ENCODE peak calls at places on chromosomes 4 and X, in four cellular contexts. Y is HCT116, F is HepG2, I is K562. R is an unnamed sample.

GRCh38 chr4:168882650-168883233 is 127.3 kb downstream of the CBR4 start:
- DNase-seq in Y (no peak), F (peak), I (no peak), R (no peak)

GRCh38 chrX:69097451-69098236 is 67.6 kb downstream of the PJA1 start:
- DNase-seq in Y (no peak), F (no peak), I (no peak), R (no peak)

GRCh38 chr4:73764513-73764912 is 24.1 kb downstream of the CXCL8 start:
- DNase-seq in F (no peak), Y (no peak), I (no peak), R (no peak)

GRCh38 chr4:22634541-22635181 is 58.1 kb upstream of the GBA3 start:
- DNase-seq in F (no peak), I (no peak), Y (no peak), R (no peak)

GRCh38 chr4:105605493-105605892 is 53.1 kb downstream of the ARHGEF38 start:
- DNase-seq in I (no peak), Y (no peak), F (no peak), R (no peak)

GRCh38 chr4:56435748-56436442 is at the start of gene PAICS:
- DNase-seq in F (peak), Y (peak), I (peak), R (peak)

GRCh38 chrX:143601809-143602208 is 34.1 kb downstream of the SLITRK4 start:
- DNase-seq in F (no peak), Y (no peak), I (no peak), R (no peak)

GRCh38 chrX:101740642-101741041 is 81.0 kb upstream of the ARMCX2 start:
- DNase-seq in I (no peak), Y (no peak), F (no peak), R (no peak)

GRCh38 chr4:61638600-61638999 is 438.5 kb downstream of the ADGRL3 start:
- DNase-seq in F (no peak), Y (no peak), I (no peak), R (no peak)

GRCh38 chr4:105191621-105192210 is 45.0 kb downstream of the TET2 start:
- DNase-seq in I (no peak), F (no peak), Y (no peak), R (no peak)

GRCh38 chr4:124854968-124855367 is 142.4 kb upstream of the ANKRD50 start:
- DNase-seq in I (no peak), Y (no peak), F (no peak), R (no peak)

GRCh38 chr4:185473247-185473646 is 1.7 kb upstream of the CCDC110 start:
- DNase-seq in I (no peak), F (no peak), Y (no peak), R (no peak)

GRCh38 chr4:184649971-184650855 is 675 bp downstream of the PRIMPOL start:
- DNase-seq in I (no peak), Y (no peak), F (peak), R (no peak)

GRCh38 chr4:125268065-125268755 is 46.5 kb upstream of the FAT4 start:
- DNase-seq in I (no peak), Y (no peak), F (no peak), R (no peak)

GRCh38 chr4:110270492-110271197 is 72.2 kb upstream of the ELOVL6 start:
- DNase-seq in Y (no peak), I (no peak), F (no peak), R (no peak)

GRCh38 chr4:14620567-14621138 is 381.6 kb upstream of the CPEB2 start:
- DNase-seq in Y (no peak), I (no peak), F (no peak), R (no peak)

GRCh38 chr4:39814403-39815185 is 116.7 kb downstream of the UBE2K start:
- DNase-seq in Y (peak), I (no peak), F (peak), R (no peak)

GRCh38 chr4:140971077-140971792 is 162.0 kb downstream of the RNF150 start:
- DNase-seq in I (no peak), F (no peak), Y (no peak), R (no peak)

GRCh38 chr4:189656551-189657165 is 284.0 kb upstream of the FRG1 start:
- DNase-seq in Y (no peak), I (no peak), F (no peak), R (no peak)

GRCh38 chrX:72255445-72255844 is 16.6 kb upstream of the ERCC6L start:
- DNase-seq in F (no peak), I (no peak), Y (no peak), R (no peak)

GRCh38 chr4:17577660-17578481 is 873 bp downstream of the LAP3 start:
- DNase-seq in Y (no peak), F (no peak), I (no peak), R (no peak)

DNA sequence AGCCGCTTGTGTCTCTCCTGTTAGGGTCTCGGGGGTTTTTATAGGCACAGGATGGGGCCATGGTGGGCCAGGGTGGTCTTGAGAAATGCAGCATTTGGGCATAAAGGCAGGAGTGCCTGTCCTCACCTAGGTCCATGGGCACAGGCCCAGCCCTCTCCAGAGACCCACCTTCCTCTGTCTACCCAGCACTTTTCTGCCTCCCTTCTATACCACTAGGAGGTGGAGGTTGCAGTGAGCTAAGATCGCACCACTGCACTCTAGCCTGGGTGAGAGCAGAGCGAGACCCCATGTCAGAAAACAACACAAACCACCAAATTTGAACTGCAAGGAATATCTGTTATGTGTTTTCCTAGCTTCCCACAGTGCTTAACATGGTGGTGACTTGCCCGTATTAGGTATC is 38.0 kb downstream of the MOB1B start:
- DNase-seq in F (no peak), I (no peak), Y (no peak), R (no peak)
- H3K27ac ChIP-seq in F (no peak), I (no peak), Y (no peak), R (no peak)

GRCh38 chrX:21946925-21947641 is 6.6 kb downstream of the SMS start:
- DNase-seq in I (no peak), F (no peak), Y (no peak), R (no peak)

GRCh38 chrX:21947671-21948070 is 7.2 kb downstream of the SMS start:
- DNase-seq in I (no peak), F (no peak), Y (no peak), R (no peak)

GRCh38 chrX:21940356-21940829 is at the start of gene SMS:
- DNase-seq in Y (no peak), I (peak), F (peak), R (no peak)

GRCh38 chrX:21944136-21944615 is 3.7 kb downstream of the SMS start:
- DNase-seq in I (no peak), Y (no peak), F (no peak), R (no peak)

GRCh38 chrX:21943460-21944135 is 3.1 kb downstream of the SMS start:
- DNase-seq in F (no peak), Y (peak), I (no peak), R (peak)
- TF ChIP-seq TCF7L2 in F (no peak), Y (no peak), I (no peak), R (no peak)

GRCh38 chrX:135629342-135629741 is 84.1 kb upstream of the CT45A1 start:
- DNase-seq in I (no peak), F (no peak), Y (no peak), R (no peak)

DNA sequence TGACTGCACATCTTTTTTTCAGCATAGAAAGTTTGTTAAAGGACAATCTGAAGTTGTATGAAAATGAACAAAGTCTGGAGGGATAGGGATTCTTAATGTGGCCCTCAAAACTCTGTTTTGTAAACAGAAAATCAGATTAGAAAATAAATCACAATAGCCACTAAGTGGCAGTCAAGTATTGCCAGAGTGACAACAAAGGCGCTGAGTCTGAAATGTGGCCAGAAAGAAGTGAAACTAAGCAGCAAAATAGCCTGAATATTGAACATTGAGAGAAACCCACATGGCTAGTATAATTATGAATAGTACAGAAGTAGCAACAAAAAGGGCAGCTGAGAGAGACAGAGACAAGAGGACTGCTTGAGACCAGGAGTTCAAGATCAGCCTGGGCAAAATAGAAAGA is 81.1 kb upstream of the CT45A1 start:
- DNase-seq in Y (no peak), F (no peak), I (no peak), R (no peak)
- TF ChIP-seq CTCF in Y (no peak), F (no peak), I (peak), R (peak)

GRCh38 chr4:8220661-8221446 is 21.8 kb downstream of the SH3TC1 start:
- DNase-seq in F (no peak), Y (no peak), I (no peak), R (no peak)
- H3K27ac ChIP-seq in F (no peak), Y (no peak), I (no peak), R (no peak)

DNA sequence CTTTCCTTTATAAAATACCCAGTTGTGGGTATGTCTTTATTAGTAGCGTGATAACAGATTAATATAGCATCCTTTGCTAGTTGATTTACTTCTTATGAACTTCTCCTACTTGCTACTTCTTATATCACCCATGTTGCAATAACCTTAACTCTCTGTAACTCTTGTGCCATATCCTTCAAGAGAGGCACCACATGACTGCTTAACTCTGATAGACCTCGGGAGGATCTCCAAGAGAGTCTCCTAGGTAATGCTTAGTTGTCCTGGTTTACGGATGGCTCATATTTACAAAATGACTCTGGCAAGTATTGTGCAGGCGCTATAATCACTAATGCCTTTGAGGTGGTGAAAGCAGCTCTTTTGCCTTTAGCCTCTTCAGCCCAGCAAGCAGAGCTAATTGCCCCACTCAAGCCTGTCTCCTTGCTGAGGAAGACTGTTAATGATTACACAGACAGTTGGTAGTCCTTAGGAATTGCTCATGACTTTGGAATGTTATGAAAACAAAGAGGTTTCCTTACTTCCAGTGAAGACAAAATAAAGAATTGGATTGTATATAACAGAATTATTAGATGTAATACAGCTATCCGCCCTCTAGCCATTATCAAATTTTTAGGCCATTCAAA is 1305.8 kb downstream of the PCDH7 start:
- DNase-seq in Y (peak), F (no peak), I (no peak), R (no peak)
- TF ChIP-seq TCF7L2 in Y (no peak), F (no peak), I (no peak), R (no peak)

GRCh38 chr4:119643306-119644042 is 14.9 kb upstream of the PDE5A start:
- DNase-seq in Y (no peak), F (no peak), I (no peak), R (no peak)
- TF ChIP-seq CTCF in Y (no peak), F (no peak), I (no peak), R (no peak)

R was measured in Panc1.